ENCODE peak calls at places on chromosomes 3 and 15, in ten cellular contexts. P, Y, N, T, C, U, A, L, S and F are unnamed samples.

GRCh38 chr15:71679223-71680078 is 130.9 kb upstream of the NR2E3 start:
- DNase-seq in S (no peak), A (no peak), N (no peak), U (no peak), Y (no peak), P (no peak), C (no peak), L (no peak), T (no peak), F (peak; percentile 77)

GRCh38 chr3:102714567-102714966 is 279.8 kb downstream of the ZPLD1 start:
- DNase-seq in L (no peak), S (no peak), P (no peak), A (no peak), U (no peak), C (no peak), N (no peak), Y (no peak), T (no peak), F (no peak)

GRCh38 chr15:90638963-90639362 is 78.2 kb upstream of the BLM start:
- DNase-seq in N (no peak), A (no peak), T (no peak), Y (no peak), S (no peak), P (no peak), C (no peak), L (no peak), U (no peak), F (no peak)

GRCh38 chr3:129592362-129593150 is 13.9 kb downstream of the PLXND1 start:
- DNase-seq in T (no peak), N (no peak), P (peak; percentile 83), L (peak; percentile 69), A (no peak), Y (no peak), S (no peak), C (peak; percentile 93), U (no peak), F (no peak)

GRCh38 chr3:52570076-52570475 is 33.7 kb downstream of the UQCC5 start:
- DNase-seq in L (no peak), S (no peak), Y (no peak), C (no peak), T (no peak), A (no peak), U (no peak), N (no peak), P (no peak), F (no peak)

GRCh38 chr15:80182611-80183210 is 29.9 kb downstream of the FAH start:
- DNase-seq in A (no peak), U (no peak), P (no peak), S (no peak), N (no peak), C (no peak), L (no peak), Y (no peak), T (no peak), F (no peak)

GRCh38 chr15:68228143-68228970 is 1.2 kb downstream of the CLN6 start:
- DNase-seq in P (no peak), C (no peak), S (no peak), N (no peak), A (no peak), L (no peak), Y (peak; percentile 38), U (no peak), T (peak; percentile 28), F (peak; percentile 47)

GRCh38 chr3:132090921-132091320 is 56.1 kb upstream of the CPNE4 start:
- DNase-seq in L (no peak), Y (no peak), N (no peak), U (no peak), P (no peak), A (no peak), C (no peak), T (no peak), S (peak; percentile 50), F (no peak)

GRCh38 chr3:110743202-110743601 is 328.4 kb upstream of the NECTIN3 start:
- DNase-seq in P (no peak), N (no peak), C (no peak), Y (no peak), T (no peak), S (no peak), A (no peak), L (no peak), U (no peak), F (no peak)

GRCh38 chr3:70021267-70021666 is 21.7 kb downstream of the SAMMSON start:
- DNase-seq in L (no peak), P (no peak), C (no peak), A (no peak), N (no peak), T (no peak), S (no peak), Y (no peak), U (no peak), F (no peak)

GRCh38 chr3:124620600-124621063 is 109.6 kb upstream of the UMPS start:
- DNase-seq in P (no peak), C (no peak), U (peak; percentile 5), Y (no peak), T (no peak), L (no peak), N (peak; percentile 4), A (peak; percentile 17), S (no peak), F (no peak)

GRCh38 chr3:27606537-27606936 is 115.6 kb downstream of the EOMES start:
- DNase-seq in N (no peak), C (no peak), P (no peak), U (no peak), Y (no peak), T (peak; percentile 43), A (no peak), S (no peak), L (no peak), F (no peak)

GRCh38 chr3:69776926-69777581 is 37.8 kb downstream of the MITF start:
- DNase-seq in P (no peak), A (no peak), C (no peak), L (no peak), T (no peak), N (no peak), S (no peak), U (no peak), Y (no peak), F (no peak)

GRCh38 chr3:141955163-141955562 is 78.7 kb downstream of the ATP1B3 start:
- DNase-seq in Y (no peak), C (no peak), N (no peak), L (peak; percentile 17), P (no peak), S (no peak), T (no peak), A (no peak), U (no peak), F (no peak)

GRCh38 chr15:90340345-90340744 is 11.7 kb upstream of the ZNF774 start:
- DNase-seq in U (no peak), N (no peak), P (no peak), T (no peak), Y (no peak), S (no peak), A (no peak), L (no peak), C (no peak), F (no peak)

GRCh38 chr15:93026359-93026758 is 62.7 kb downstream of the RGMA start:
- DNase-seq in S (no peak), N (no peak), A (no peak), C (no peak), P (peak; percentile 58), U (no peak), Y (peak; percentile 54), T (no peak), L (no peak), F (no peak)

GRCh38 chr3:188051801-188052228 is 102.1 kb upstream of the LPP start:
- DNase-seq in P (peak; percentile 82), S (peak; percentile 71), C (peak; percentile 86), L (no peak), N (no peak), T (no peak), A (no peak), U (no peak), Y (no peak), F (no peak)

GRCh38 chr3:56682458-56683121 is 475 bp downstream of the TASOR start:
- DNase-seq in S (peak; percentile 67), Y (peak; percentile 72), A (peak; percentile 75), C (peak; percentile 88), P (peak; percentile 77), N (peak; percentile 67), L (peak; percentile 79), U (peak; percentile 72), T (peak; percentile 73), F (peak; percentile 93)

GRCh38 chr3:138049157-138049919 is 39.4 kb downstream of the CLDN18 start:
- DNase-seq in Y (no peak), A (no peak), L (no peak), P (no peak), U (no peak), S (no peak), C (no peak), N (no peak), T (no peak), F (peak; percentile 81)